ENCODE peak calls at places on chromosome 12, in nine cellular contexts. P, G, U, C, R, H, I, M and T are unnamed samples.

GRCh38 chr12:6178981-6179761 is 21.0 kb upstream of the CD9 start:
- DNase-seq in R (no peak), G (no peak), H (no peak), I (no peak), M (no peak), U (no peak), P (no peak), C (no peak), T (no peak)

GRCh38 chr12:115440438-115440837 is 756.5 kb upstream of the TBX3 start:
- DNase-seq in G (no peak), M (no peak), P (no peak), U (no peak), H (peak), I (no peak), C (peak), R (peak), T (no peak)

GRCh38 chr12:132158677-132159554 is 14.7 kb downstream of the NOC4L start:
- DNase-seq in I (no peak), H (no peak), U (no peak), P (no peak), G (no peak), R (no peak), C (no peak), M (no peak), T (no peak)

GRCh38 chr12:94761559-94761958 is 111.2 kb upstream of the TMCC3 start:
- DNase-seq in R (peak), I (no peak), G (no peak), C (peak), H (no peak), U (no peak), M (no peak), P (no peak), T (no peak)

GRCh38 chr12:121791671-121792496 is 1.6 kb downstream of the RHOF start:
- DNase-seq in I (no peak), H (no peak), P (peak), M (no peak), G (no peak), U (no peak), C (no peak), R (no peak), T (no peak)

GRCh38 chr12:131438874-131439273 is 272.0 kb upstream of the SFSWAP start:
- DNase-seq in U (no peak), G (no peak), C (no peak), P (no peak), H (peak), R (no peak), M (no peak), I (no peak), T (peak)

GRCh38 chr12:109241936-109242335 is 67.1 kb downstream of the FOXN4 start:
- DNase-seq in M (no peak), I (no peak), U (no peak), H (no peak), C (no peak), R (no peak), G (no peak), P (no peak), T (no peak)

GRCh38 chr12:52834727-52835001 is 553 bp upstream of the KRT79 start:
- DNase-seq in C (no peak), M (no peak), I (no peak), R (no peak), U (no peak), G (no peak), P (no peak), H (no peak), T (no peak)

GRCh38 chr12:15323530-15323929 is 1.2 kb downstream of the PTPRO start:
- DNase-seq in C (no peak), I (no peak), U (no peak), G (no peak), M (no peak), R (no peak), P (no peak), H (no peak), T (no peak)

GRCh38 chr12:108156717-108157116 is 27.6 kb downstream of the WSCD2 start:
- DNase-seq in G (no peak), I (no peak), R (no peak), M (no peak), P (no peak), C (no peak), H (no peak), U (no peak), T (no peak)

GRCh38 chr12:49582840-49583239 is 14.9 kb upstream of the MCRS1 start:
- DNase-seq in C (no peak), M (no peak), R (no peak), G (no peak), U (no peak), H (no peak), I (no peak), P (no peak), T (no peak)

GRCh38 chr12:28552472-28553061 is 362.3 kb downstream of the CCDC91 start:
- DNase-seq in C (no peak), U (no peak), R (no peak), I (no peak), G (no peak), P (no peak), M (no peak), H (no peak), T (no peak)

GRCh38 chr12:124745468-124745890 is 118.2 kb downstream of the SCARB1 start:
- DNase-seq in I (no peak), U (no peak), G (no peak), M (no peak), H (no peak), R (no peak), P (no peak), C (no peak), T (no peak)

GRCh38 chr12:42238240-42239140 is at the start of gene YAF2:
- DNase-seq in R (peak), M (peak), C (peak), P (peak), G (peak), H (peak), I (peak), U (peak), T (no peak)

GRCh38 chr12:107429006-107429698 is 256.4 kb upstream of the PWP1 start:
- DNase-seq in I (no peak), R (no peak), U (no peak), H (no peak), M (no peak), G (no peak), P (no peak), C (no peak), T (no peak)

GRCh38 chr12:94594443-94594825 is 55.9 kb downstream of the TMCC3 start:
- DNase-seq in R (no peak), U (no peak), G (no peak), P (no peak), M (no peak), I (no peak), H (no peak), C (no peak), T (no peak)

GRCh38 chr12:75720807-75721206 is 209.4 kb upstream of the KRR1 start:
- DNase-seq in P (no peak), R (no peak), G (no peak), U (no peak), C (no peak), I (peak), M (no peak), H (peak), T (no peak)